ENCODE peak calls at places on chromosomes 11 and 22, in seven cellular contexts. F is H1, L is SK-N-SH, E is GM12878, J is GM12892, V is K562, M is HepG2. O is an unnamed sample.

GRCh38 chr11:47179655-47179991 is 2.9 kb upstream of the ARFGAP2 start:
- DNase-seq in E (peak; percentile 9), M (peak; percentile 52), V (peak; percentile 69), F (peak; percentile 65), J (peak; percentile 65), L (peak; percentile 81), O (peak; percentile 67)

GRCh38 chr11:45051621-45052020 is 94.8 kb upstream of the PRDM11 start:
- DNase-seq in J (no peak), M (no peak), V (no peak), F (no peak), L (no peak), E (no peak), O (no peak)

GRCh38 chr11:69518081-69518950 is 36.9 kb downstream of the LINC01488 start:
- DNase-seq in E (no peak), M (no peak), F (no peak), L (no peak), V (no peak), J (no peak), O (no peak)

GRCh38 chr11:94185387-94186084 is 56.9 kb downstream of the PANX1 start:
- DNase-seq in V (no peak), M (no peak), L (no peak), J (no peak), E (no peak), F (no peak), O (no peak)

GRCh38 chr11:74650498-74650897 is 58.1 kb downstream of the POLD3 start:
- DNase-seq in F (no peak), L (no peak), E (no peak), M (no peak), V (no peak), J (no peak), O (no peak)

GRCh38 chr11:85705805-85706204 is 19.8 kb upstream of the CCDC89 start:
- DNase-seq in L (no peak), V (no peak), F (no peak), M (no peak), E (no peak), J (no peak), O (no peak)

GRCh38 chr11:111871693-111872161 is 346 bp upstream of the ALG9 start:
- DNase-seq in J (no peak), V (peak; percentile 23), E (no peak), L (peak; percentile 28), F (no peak), M (no peak), O (no peak)

GRCh38 chr22:34427436-34427835 is 507.2 kb upstream of the LARGE1 start:
- DNase-seq in F (no peak), V (no peak), L (no peak), E (no peak), J (no peak), M (no peak), O (no peak)

GRCh38 chr11:17596711-17597110 is 49.7 kb downstream of the OTOG start:
- DNase-seq in J (no peak), M (no peak), F (no peak), E (no peak), V (no peak), L (no peak), O (no peak)

GRCh38 chr11:3006505-3007260 is 14.6 kb upstream of the NAP1L4 start:
- DNase-seq in L (no peak), J (no peak), M (no peak), E (no peak), F (no peak), V (no peak), O (no peak)

GRCh38 chr11:120137611-120138521 is at the start of gene TRIM29:
- DNase-seq in V (peak; percentile 12), F (peak; percentile 59), L (peak; percentile 35), E (no peak), J (peak; percentile 12), M (no peak), O (peak; percentile 8)

GRCh38 chr11:130639369-130639768 is 190.9 kb downstream of the ADAMTS15 start:
- DNase-seq in M (no peak), V (no peak), F (no peak), E (no peak), J (no peak), L (no peak), O (no peak)

GRCh38 chr11:119641991-119642745 is 86.8 kb downstream of the NECTIN1 start:
- DNase-seq in E (no peak), L (peak; percentile 50), F (no peak), M (peak; percentile 40), V (peak; percentile 48), J (no peak), O (no peak)

GRCh38 chr11:110091995-110092576 is 1.1 kb upstream of the ZC3H12C start:
- DNase-seq in L (no peak), J (no peak), F (no peak), V (no peak), E (no peak), M (peak; percentile 7), O (no peak)

GRCh38 chr11:76288166-76288978 is 82.1 kb upstream of the WNT11 start:
- DNase-seq in M (no peak), E (no peak), J (no peak), L (no peak), V (no peak), F (no peak), O (no peak)

GRCh38 chr11:129292092-129292491 is 83.6 kb upstream of the BARX2 start:
- DNase-seq in L (no peak), F (no peak), M (no peak), V (no peak), E (no peak), J (no peak), O (no peak)

GRCh38 chr22:37445501-37445900 is 18.2 kb upstream of the ELFN2 start:
- DNase-seq in M (no peak), V (no peak), L (no peak), E (no peak), F (no peak), J (no peak), O (no peak)

GRCh38 chr22:22463855-22464540 is 44.5 kb downstream of the ZNF280B start:
- DNase-seq in E (no peak), M (peak; percentile 62), L (peak; percentile 67), F (peak; percentile 79), V (peak; percentile 99), J (no peak), O (peak; percentile 29)

GRCh38 chr11:724063-724732 is 18.2 kb downstream of the EPS8L2 start:
- DNase-seq in V (peak; percentile 45), M (no peak), L (peak; percentile 30), J (no peak), F (no peak), E (no peak), O (no peak)

GRCh38 chr11:106706355-106706754 is 311.9 kb downstream of the GUCY1A2 start:
- DNase-seq in E (no peak), V (no peak), F (no peak), L (peak; percentile 1), J (no peak), M (no peak), O (no peak)

GRCh38 chr11:94049351-94049750 is 28.2 kb downstream of the HEPHL1 start:
- DNase-seq in F (no peak), L (no peak), M (no peak), E (no peak), J (no peak), V (no peak), O (no peak)

GRCh38 chr11:1920909-1921575 is 1.5 kb downstream of the TNNT3 start:
- DNase-seq in L (peak; percentile 46), F (no peak), E (no peak), V (no peak), M (no peak), J (peak; percentile 29), O (peak; percentile 30)
- TF ChIP-seq TAF1 in L (no peak), F (no peak), E (no peak), V (no peak), M (no peak), J (no peak), O (no peak)

DNA sequence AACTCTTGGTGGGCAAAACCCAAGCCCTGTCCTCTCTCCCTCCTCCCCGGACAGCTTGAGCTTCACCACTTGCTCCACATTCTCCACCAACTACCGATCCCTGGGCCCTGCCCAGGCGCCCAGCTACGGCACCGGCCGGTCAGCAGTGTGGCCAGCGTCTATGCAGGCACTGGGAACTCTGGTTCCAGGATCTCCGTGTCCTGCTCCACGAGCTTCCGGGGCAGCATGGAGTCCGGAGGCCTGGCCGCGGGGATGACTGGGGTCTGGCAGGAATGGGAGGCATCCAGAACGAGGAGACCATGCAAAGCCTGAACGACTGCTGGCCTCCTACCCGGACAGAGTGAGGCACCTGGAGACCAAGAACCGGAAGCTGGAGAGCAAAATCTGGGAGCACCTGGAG is 68.9 kb upstream of the RTL6 start:
- DNase-seq in J (no peak), E (no peak), M (no peak), L (no peak), F (no peak), V (no peak), O (no peak)
- TF ChIP-seq TAF1 in J (no peak), E (no peak), M (no peak), L (no peak), F (no peak), V (no peak), O (no peak)

GRCh38 chr22:17423616-17424015 is 54.4 kb downstream of the CECR2 start:
- DNase-seq in F (no peak), L (no peak), E (no peak), J (no peak), M (no peak), V (no peak), O (no peak)
- TF ChIP-seq TAF1 in F (no peak), L (no peak), E (no peak), J (no peak), M (no peak), V (no peak), O (no peak)

GRCh38 chr22:45946805-45947600 is 30.0 kb downstream of the WNT7B start:
- DNase-seq in V (no peak), L (peak; percentile 57), J (no peak), F (no peak), M (no peak), E (no peak), O (no peak)

GRCh38 chr22:45949921-45950320 is 27.0 kb downstream of the WNT7B start:
- DNase-seq in F (no peak), V (no peak), E (no peak), J (no peak), L (no peak), M (no peak), O (no peak)

GRCh38 chr22:45949258-45949870 is 27.6 kb downstream of the WNT7B start:
- DNase-seq in V (no peak), M (no peak), L (no peak), J (no peak), E (no peak), F (no peak), O (no peak)

GRCh38 chr22:45945621-45946020 is 31.3 kb downstream of the WNT7B start:
- DNase-seq in M (no peak), J (no peak), L (no peak), F (no peak), V (no peak), E (no peak), O (no peak)

GRCh38 chr22:45948081-45948648 is 28.8 kb downstream of the WNT7B start:
- DNase-seq in M (no peak), E (no peak), V (no peak), L (peak; percentile 63), J (no peak), F (no peak), O (no peak)
- TF ChIP-seq TAF1 in M (no peak), E (no peak), V (no peak), L (no peak), J (no peak), F (no peak), O (no peak)

O was measured in GM12891.